ENCODE peak calls at places on chromosomes 5 and 9, in nine cellular contexts. One of them, this sample, is unnamed.

GRCh38 chr9:80701061-80701460 is 988.3 kb downstream of the TLE1 start:
- DNase-seq in RWPE1: no peak
- DNase-seq in AML-193: no peak
- DNase-seq in tibial artery: no peak
- DNase-seq in ELF-1: no peak
- DNase-seq in epithelial cell of esophagus: peak; percentile 54
- DNase-seq in WTC11: no peak
- DNase-seq in adipocyte: no peak
- DNase-seq in mucosa of gallbladder: no peak
- DNase-seq in this sample: no peak

GRCh38 chr9:133057553-133057952 is 4.2 kb upstream of the CEL start:
- DNase-seq in RWPE1: no peak
- DNase-seq in AML-193: no peak
- DNase-seq in tibial artery: no peak
- DNase-seq in ELF-1: no peak
- DNase-seq in epithelial cell of esophagus: no peak
- DNase-seq in WTC11: no peak
- DNase-seq in adipocyte: no peak
- DNase-seq in mucosa of gallbladder: no peak
- DNase-seq in this sample: no peak

GRCh38 chr9:17906204-17906840 is 327.5 kb downstream of the SH3GL2 start:
- DNase-seq in RWPE1: no peak
- DNase-seq in AML-193: no peak
- DNase-seq in tibial artery: peak; percentile 67
- DNase-seq in ELF-1: peak; percentile 38
- DNase-seq in epithelial cell of esophagus: peak; percentile 4
- DNase-seq in WTC11: peak; percentile 63
- DNase-seq in adipocyte: peak; percentile 44
- DNase-seq in mucosa of gallbladder: no peak
- DNase-seq in this sample: no peak

GRCh38 chr5:154813736-154814135 is 36.7 kb downstream of the FAXDC2 start:
- DNase-seq in RWPE1: no peak
- DNase-seq in AML-193: no peak
- DNase-seq in tibial artery: no peak
- DNase-seq in ELF-1: no peak
- DNase-seq in epithelial cell of esophagus: no peak
- DNase-seq in WTC11: no peak
- DNase-seq in adipocyte: no peak
- DNase-seq in mucosa of gallbladder: no peak
- DNase-seq in this sample: no peak

GRCh38 chr5:64166201-64166959 is 737 bp downstream of the RNF180 start:
- DNase-seq in RWPE1: no peak
- DNase-seq in AML-193: no peak
- DNase-seq in tibial artery: no peak
- DNase-seq in ELF-1: no peak
- DNase-seq in epithelial cell of esophagus: peak; percentile 9
- DNase-seq in WTC11: no peak
- DNase-seq in adipocyte: no peak
- DNase-seq in mucosa of gallbladder: no peak
- DNase-seq in this sample: no peak

GRCh38 chr5:10457682-10458574 is 16.2 kb downstream of the ROPN1L start:
- DNase-seq in RWPE1: no peak
- DNase-seq in AML-193: no peak
- DNase-seq in tibial artery: no peak
- DNase-seq in ELF-1: peak; percentile 72
- DNase-seq in epithelial cell of esophagus: peak; percentile 9
- DNase-seq in WTC11: no peak
- DNase-seq in adipocyte: no peak
- DNase-seq in mucosa of gallbladder: no peak
- DNase-seq in this sample: no peak

GRCh38 chr5:56766926-56767325 is 48.4 kb upstream of the MAP3K1 start:
- DNase-seq in RWPE1: no peak
- DNase-seq in AML-193: no peak
- DNase-seq in tibial artery: no peak
- DNase-seq in ELF-1: no peak
- DNase-seq in epithelial cell of esophagus: no peak
- DNase-seq in WTC11: no peak
- DNase-seq in adipocyte: no peak
- DNase-seq in mucosa of gallbladder: no peak
- DNase-seq in this sample: no peak

GRCh38 chr5:69136296-69136695 is 30.7 kb upstream of the CCNB1 start:
- DNase-seq in RWPE1: no peak
- DNase-seq in AML-193: no peak
- DNase-seq in tibial artery: no peak
- DNase-seq in ELF-1: no peak
- DNase-seq in epithelial cell of esophagus: no peak
- DNase-seq in WTC11: no peak
- DNase-seq in adipocyte: peak; percentile 59
- DNase-seq in mucosa of gallbladder: no peak
- DNase-seq in this sample: no peak

GRCh38 chr9:135078361-135078821 is 9.1 kb upstream of the OLFM1 start:
- DNase-seq in RWPE1: no peak
- DNase-seq in AML-193: no peak
- DNase-seq in tibial artery: peak; percentile 59
- DNase-seq in ELF-1: no peak
- DNase-seq in epithelial cell of esophagus: no peak
- DNase-seq in WTC11: no peak
- DNase-seq in adipocyte: no peak
- DNase-seq in mucosa of gallbladder: no peak
- DNase-seq in this sample: no peak

GRCh38 chr5:164097747-164098146 is 592.3 kb downstream of the MAT2B start:
- DNase-seq in RWPE1: peak; percentile 78
- DNase-seq in AML-193: no peak
- DNase-seq in tibial artery: no peak
- DNase-seq in ELF-1: no peak
- DNase-seq in epithelial cell of esophagus: peak; percentile 92
- DNase-seq in WTC11: no peak
- DNase-seq in adipocyte: no peak
- DNase-seq in mucosa of gallbladder: no peak
- DNase-seq in this sample: no peak

GRCh38 chr5:36060516-36060885 is 6.2 kb downstream of the UGT3A2 start:
- DNase-seq in RWPE1: no peak
- DNase-seq in AML-193: peak; percentile 59
- DNase-seq in tibial artery: no peak
- DNase-seq in ELF-1: no peak
- DNase-seq in epithelial cell of esophagus: no peak
- DNase-seq in WTC11: no peak
- DNase-seq in adipocyte: peak; percentile 44
- DNase-seq in mucosa of gallbladder: no peak
- DNase-seq in this sample: no peak

GRCh38 chr5:178542455-178542854 is 47.7 kb downstream of the COL23A1 start:
- DNase-seq in RWPE1: no peak
- DNase-seq in AML-193: no peak
- DNase-seq in tibial artery: no peak
- DNase-seq in ELF-1: no peak
- DNase-seq in epithelial cell of esophagus: no peak
- DNase-seq in WTC11: no peak
- DNase-seq in adipocyte: no peak
- DNase-seq in mucosa of gallbladder: peak; percentile 34
- DNase-seq in this sample: no peak

GRCh38 chr9:130522233-130522808 is 57.1 kb upstream of the FUBP3 start:
- DNase-seq in RWPE1: no peak
- DNase-seq in AML-193: no peak
- DNase-seq in tibial artery: no peak
- DNase-seq in ELF-1: peak; percentile 84
- DNase-seq in epithelial cell of esophagus: no peak
- DNase-seq in WTC11: peak; percentile 80
- DNase-seq in adipocyte: no peak
- DNase-seq in mucosa of gallbladder: no peak
- DNase-seq in this sample: peak; percentile 60

This sample was measured in iPS DF 6.9.